ENCODE peak calls at places on chromosome 7, in five cellular contexts. K, M, B, G and A are unnamed samples.

GRCh38 chr7:106895246-106895864 is 30.3 kb downstream of the PIK3CG start:
- ATAC-seq in K (peak), M (no peak), B (peak), G (no peak), A (peak)

GRCh38 chr7:130874071-130874915 is 140.3 kb upstream of the KLF14 start:
- ATAC-seq in K (no peak), M (peak), B (no peak), G (no peak), A (no peak)

GRCh38 chr7:129168219-129168991 is 20.0 kb upstream of the SMO start:
- ATAC-seq in K (no peak), M (no peak), B (no peak), G (peak), A (no peak)

GRCh38 chr7:27693794-27694193 is 31.1 kb upstream of the HIBADH start:
- ATAC-seq in K (no peak), M (no peak), B (no peak), G (peak), A (no peak)

GRCh38 chr7:131502810-131503545 is 53.5 kb downstream of the PODXL start:
- ATAC-seq in K (no peak), M (peak), B (no peak), G (peak), A (no peak)

GRCh38 chr7:99313204-99313573 is 12.5 kb upstream of the ARPC1A start:
- ATAC-seq in K (peak), M (no peak), B (peak), G (no peak), A (no peak)

GRCh38 chr7:23093546-23093945 is 12.0 kb upstream of the KLHL7 start:
- ATAC-seq in K (no peak), M (no peak), B (no peak), G (no peak), A (no peak)

GRCh38 chr7:108565987-108566386 is 3.5 kb downstream of the THAP5 start:
- ATAC-seq in K (no peak), M (no peak), B (no peak), G (no peak), A (no peak)

GRCh38 chr7:96831446-96831845 is 121.8 kb upstream of the SEM1 start:
- ATAC-seq in K (no peak), M (no peak), B (no peak), G (no peak), A (no peak)

GRCh38 chr7:100372256-100372655 is 1.0 kb upstream of the PILRA start:
- ATAC-seq in K (no peak), M (peak), B (peak), G (peak), A (no peak)

GRCh38 chr7:132745510-132745909 is 169.2 kb upstream of the PLXNA4 start:
- ATAC-seq in K (no peak), M (no peak), B (no peak), G (no peak), A (no peak)

GRCh38 chr7:55190511-55191160 is 171.8 kb downstream of the EGFR start:
- ATAC-seq in K (no peak), M (no peak), B (no peak), G (no peak), A (no peak)

GRCh38 chr7:95921543-95921942 is 149.2 kb downstream of the DYNC1I1 start:
- ATAC-seq in K (no peak), M (no peak), B (no peak), G (no peak), A (no peak)